ENCODE peak calls at places on chromosomes 16 and 17, in four cellular contexts. One of them, this sample, is unnamed.

GRCh38 chr17:53264730-53265129 is 558.0 kb upstream of the KIF2B start:
- DNase-seq in prostate gland: no peak
- DNase-seq in breast epithelium: no peak
- DNase-seq in stomach: no peak
- DNase-seq in this sample: no peak

GRCh38 chr16:53745126-53745525 is 41.2 kb downstream of the FTO start:
- DNase-seq in prostate gland: no peak
- DNase-seq in stomach: no peak
- DNase-seq in breast epithelium: no peak
- DNase-seq in this sample: no peak

GRCh38 chr16:48505705-48506104 is 104.3 kb downstream of the N4BP1 start:
- DNase-seq in stomach: no peak
- DNase-seq in prostate gland: no peak
- DNase-seq in breast epithelium: no peak
- DNase-seq in this sample: no peak

GRCh38 chr16:2897110-2897509 is 14.1 kb downstream of the FLYWCH2 start:
- DNase-seq in prostate gland: no peak
- DNase-seq in breast epithelium: no peak
- DNase-seq in stomach: no peak
- DNase-seq in this sample: no peak

GRCh38 chr17:78862073-78863023 is 21.7 kb upstream of the USP36 start:
- DNase-seq in stomach: peak
- DNase-seq in prostate gland: no peak
- DNase-seq in breast epithelium: no peak
- DNase-seq in this sample: no peak

GRCh38 chr16:89847930-89848297 is 19.6 kb downstream of the SPIRE2 start:
- DNase-seq in prostate gland: no peak
- DNase-seq in stomach: no peak
- DNase-seq in breast epithelium: no peak
- DNase-seq in this sample: no peak

GRCh38 chr17:30113213-30113612 is 3.4 kb upstream of the NSRP1 start:
- DNase-seq in prostate gland: peak
- DNase-seq in breast epithelium: no peak
- DNase-seq in stomach: peak
- DNase-seq in this sample: no peak

GRCh38 chr16:4415538-4416199 is 727 bp downstream of the CORO7 start:
- DNase-seq in stomach: peak
- DNase-seq in breast epithelium: no peak
- DNase-seq in prostate gland: peak
- DNase-seq in this sample: peak

GRCh38 chr17:50052241-50052788 is 3.6 kb upstream of the ITGA3 start:
- DNase-seq in stomach: peak
- DNase-seq in breast epithelium: no peak
- DNase-seq in prostate gland: peak
- DNase-seq in this sample: no peak

GRCh38 chr17:60455378-60455777 is 33.1 kb downstream of the CHCT1 start:
- DNase-seq in breast epithelium: no peak
- DNase-seq in prostate gland: no peak
- DNase-seq in stomach: no peak
- DNase-seq in this sample: no peak

GRCh38 chr17:50075446-50076032 is 19.6 kb upstream of the PDK2 start:
- DNase-seq in stomach: no peak
- DNase-seq in prostate gland: no peak
- DNase-seq in breast epithelium: no peak
- DNase-seq in this sample: no peak

GRCh38 chr16:3718019-3718391 is 681 bp upstream of the TRAP1 start:
- DNase-seq in prostate gland: no peak
- DNase-seq in breast epithelium: no peak
- DNase-seq in stomach: no peak
- DNase-seq in this sample: no peak

GRCh38 chr16:11183035-11183812 is 72.8 kb downstream of the SOCS1 start:
- DNase-seq in stomach: no peak
- DNase-seq in prostate gland: no peak
- DNase-seq in breast epithelium: no peak
- DNase-seq in this sample: no peak

GRCh38 chr17:41324180-41325075 is 8.9 kb upstream of the KRTAP17-1 start:
- DNase-seq in breast epithelium: no peak
- DNase-seq in stomach: no peak
- DNase-seq in prostate gland: peak
- DNase-seq in this sample: no peak

GRCh38 chr16:28477311-28477920 is 5.3 kb upstream of the NPIPB7 start:
- DNase-seq in prostate gland: no peak
- DNase-seq in stomach: no peak
- DNase-seq in breast epithelium: no peak
- DNase-seq in this sample: no peak

GRCh38 chr17:36869856-36870617 is 67.2 kb upstream of the LHX1 start:
- DNase-seq in stomach: no peak
- DNase-seq in breast epithelium: no peak
- DNase-seq in prostate gland: no peak
- DNase-seq in this sample: no peak

GRCh38 chr17:77125432-77125901 is 15.3 kb upstream of the SEC14L1 start:
- DNase-seq in prostate gland: no peak
- DNase-seq in breast epithelium: no peak
- DNase-seq in stomach: no peak
- DNase-seq in this sample: no peak

GRCh38 chr16:13070268-13070667 is 168.9 kb downstream of the SHISA9 start:
- DNase-seq in prostate gland: no peak
- DNase-seq in breast epithelium: no peak
- DNase-seq in stomach: no peak
- DNase-seq in this sample: no peak

GRCh38 chr17:16215002-16215272 is 397 bp downstream of the NCOR1 start:
- DNase-seq in breast epithelium: no peak
- DNase-seq in prostate gland: peak
- DNase-seq in stomach: peak
- DNase-seq in this sample: peak

GRCh38 chr17:77462553-77463497 is 322.1 kb downstream of the SEC14L1 start:
- DNase-seq in prostate gland: no peak
- DNase-seq in stomach: no peak
- DNase-seq in breast epithelium: no peak
- DNase-seq in this sample: no peak

GRCh38 chr16:81521141-81521626 is 76.6 kb downstream of the CMIP start:
- DNase-seq in stomach: peak
- DNase-seq in prostate gland: no peak
- DNase-seq in breast epithelium: no peak
- DNase-seq in this sample: peak

GRCh38 chr16:48942996-48943395 is 333.0 kb upstream of the N4BP1 start:
- DNase-seq in breast epithelium: no peak
- DNase-seq in prostate gland: no peak
- DNase-seq in stomach: no peak
- DNase-seq in this sample: no peak

GRCh38 chr17:76704799-76705198 is 6.0 kb downstream of the MXRA7 start:
- DNase-seq in stomach: no peak
- DNase-seq in prostate gland: no peak
- DNase-seq in breast epithelium: no peak
- DNase-seq in this sample: no peak

GRCh38 chr16:87143661-87144121 is 173.5 kb downstream of the C16orf95 start:
- DNase-seq in stomach: no peak
- DNase-seq in breast epithelium: no peak
- DNase-seq in prostate gland: no peak
- DNase-seq in this sample: no peak

GRCh38 chr16:58339452-58339938 is 44.7 kb upstream of the PRSS54 start:
- DNase-seq in breast epithelium: no peak
- DNase-seq in prostate gland: no peak
- DNase-seq in stomach: no peak
- DNase-seq in this sample: no peak

GRCh38 chr16:57600048-57600835 is 28.2 kb upstream of the ADGRG1 start:
- DNase-seq in stomach: peak
- DNase-seq in prostate gland: peak
- DNase-seq in breast epithelium: peak
- DNase-seq in this sample: no peak

GRCh38 chr16:1125471-1125870 is 27.4 kb upstream of the CACNA1H start:
- DNase-seq in prostate gland: no peak
- DNase-seq in breast epithelium: no peak
- DNase-seq in stomach: peak
- DNase-seq in this sample: no peak

GRCh38 chr16:83994087-83994486 is 26.0 kb downstream of the NECAB2 start:
- DNase-seq in stomach: no peak
- DNase-seq in breast epithelium: no peak
- DNase-seq in prostate gland: no peak
- DNase-seq in this sample: no peak

GRCh38 chr16:12268602-12269001 is 292.1 kb downstream of the SNX29 start:
- DNase-seq in stomach: no peak
- DNase-seq in breast epithelium: no peak
- DNase-seq in prostate gland: no peak
- DNase-seq in this sample: no peak

GRCh38 chr16:67207857-67208524 is 9.1 kb downstream of the ELMO3 start:
- DNase-seq in breast epithelium: no peak
- DNase-seq in prostate gland: no peak
- DNase-seq in stomach: no peak
- DNase-seq in this sample: no peak

GRCh38 chr17:78101112-78101511 is 27.4 kb downstream of the TMC6 start:
- DNase-seq in stomach: no peak
- DNase-seq in prostate gland: no peak
- DNase-seq in breast epithelium: no peak
- DNase-seq in this sample: no peak

GRCh38 chr16:58494981-58495860 is 4.7 kb upstream of the NDRG4 start:
- DNase-seq in breast epithelium: peak
- DNase-seq in stomach: peak
- DNase-seq in prostate gland: no peak
- DNase-seq in this sample: peak

GRCh38 chr17:39757931-39758873 is 20.5 kb downstream of the GRB7 start:
- DNase-seq in stomach: no peak
- DNase-seq in prostate gland: no peak
- DNase-seq in breast epithelium: no peak
- DNase-seq in this sample: no peak

GRCh38 chr16:85914423-85914794 is 15.4 kb downstream of the IRF8 start:
- DNase-seq in prostate gland: no peak
- DNase-seq in breast epithelium: no peak
- DNase-seq in stomach: no peak
- DNase-seq in this sample: no peak

GRCh38 chr16:85913688-85914422 is 14.9 kb downstream of the IRF8 start:
- DNase-seq in breast epithelium: no peak
- DNase-seq in stomach: no peak
- DNase-seq in prostate gland: no peak
- DNase-seq in this sample: no peak

GRCh38 chr16:85911531-85911930 is 12.6 kb downstream of the IRF8 start:
- DNase-seq in prostate gland: no peak
- DNase-seq in stomach: no peak
- DNase-seq in breast epithelium: no peak
- DNase-seq in this sample: no peak

GRCh38 chr16:85912271-85912974 is 13.5 kb downstream of the IRF8 start:
- DNase-seq in stomach: no peak
- DNase-seq in prostate gland: no peak
- DNase-seq in breast epithelium: no peak
- DNase-seq in this sample: no peak

GRCh38 chr16:85913141-85913601 is 14.2 kb downstream of the IRF8 start:
- DNase-seq in breast epithelium: no peak
- DNase-seq in stomach: no peak
- DNase-seq in prostate gland: no peak
- DNase-seq in this sample: no peak
- TF ChIP-seq POLR2AphosphoS5 in breast epithelium: no peak
- TF ChIP-seq POLR2AphosphoS5 in stomach: no peak
- TF ChIP-seq POLR2AphosphoS5 in prostate gland: no peak
- TF ChIP-seq POLR2AphosphoS5 in this sample: peak

GRCh38 chr16:25174285-25174684 is 42.5 kb upstream of the AQP8 start:
- DNase-seq in prostate gland: no peak
- DNase-seq in stomach: no peak
- DNase-seq in breast epithelium: no peak
- DNase-seq in this sample: no peak

GRCh38 chr16:25177512-25177830 is 39.3 kb upstream of the AQP8 start:
- DNase-seq in stomach: no peak
- DNase-seq in prostate gland: no peak
- DNase-seq in breast epithelium: no peak
- DNase-seq in this sample: no peak

GRCh38 chr16:25176136-25176535 is 40.6 kb upstream of the AQP8 start:
- DNase-seq in prostate gland: no peak
- DNase-seq in stomach: no peak
- DNase-seq in breast epithelium: no peak
- DNase-seq in this sample: no peak

GRCh38 chr16:25171390-25171789 is 45.4 kb upstream of the AQP8 start:
- DNase-seq in prostate gland: no peak
- DNase-seq in breast epithelium: no peak
- DNase-seq in stomach: no peak
- DNase-seq in this sample: no peak

DNA sequence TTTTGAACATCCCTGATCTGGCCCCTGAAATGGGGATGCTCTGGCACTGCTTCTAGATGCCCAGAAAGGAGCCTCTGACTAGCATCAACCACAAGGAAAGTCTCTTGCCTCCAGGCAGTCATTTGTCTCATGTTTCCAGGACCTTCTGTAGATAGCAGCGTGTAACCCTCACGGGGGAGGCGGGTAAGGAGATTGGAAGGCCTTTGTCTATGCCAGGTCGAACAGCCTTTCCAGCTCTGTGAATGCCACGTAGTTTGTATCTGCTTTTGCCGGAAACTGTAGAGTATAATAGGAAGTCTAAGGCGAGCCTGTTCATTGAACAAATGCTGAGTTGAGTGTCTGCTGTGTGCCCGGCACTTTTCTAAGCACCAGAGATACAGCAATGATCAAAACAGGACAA is 43.9 kb upstream of the AQP8 start:
- DNase-seq in stomach: no peak
- DNase-seq in prostate gland: no peak
- DNase-seq in breast epithelium: no peak
- DNase-seq in this sample: no peak
- TF ChIP-seq POLR2A in stomach: no peak
- TF ChIP-seq POLR2A in prostate gland: no peak
- TF ChIP-seq POLR2A in breast epithelium: no peak
- TF ChIP-seq POLR2A in this sample: no peak

DNA sequence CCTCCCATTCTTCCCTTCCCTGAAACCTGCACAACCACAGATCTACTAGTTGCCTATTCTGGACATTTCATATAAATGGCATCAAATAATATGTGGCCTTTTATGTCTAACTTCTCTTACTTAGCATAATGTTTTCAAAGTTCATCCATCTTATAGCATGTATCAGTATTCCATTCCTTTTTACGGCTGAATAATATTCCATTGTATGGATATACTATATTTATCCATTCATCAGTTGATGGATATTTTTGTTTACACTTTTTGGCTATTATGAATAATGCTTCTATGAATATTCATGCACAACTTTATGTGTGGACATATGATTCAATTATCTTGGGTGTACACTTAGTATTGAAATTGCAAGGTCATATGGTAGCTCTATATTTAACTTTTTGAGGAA is 12.8 kb upstream of the CHD3 start:
- DNase-seq in stomach: no peak
- DNase-seq in prostate gland: no peak
- DNase-seq in breast epithelium: no peak
- DNase-seq in this sample: no peak
- TF ChIP-seq POLR2AphosphoS5 in stomach: no peak
- TF ChIP-seq POLR2AphosphoS5 in prostate gland: no peak
- TF ChIP-seq POLR2AphosphoS5 in breast epithelium: no peak
- TF ChIP-seq POLR2AphosphoS5 in this sample: no peak

GRCh38 chr16:68737730-68738590 is 868 bp downstream of the CDH1 start:
- DNase-seq in breast epithelium: peak
- DNase-seq in prostate gland: peak
- DNase-seq in stomach: peak
- DNase-seq in this sample: no peak

GRCh38 chr16:68736561-68736960 is 531 bp upstream of the CDH1 start:
- DNase-seq in stomach: no peak
- DNase-seq in prostate gland: no peak
- DNase-seq in breast epithelium: no peak
- DNase-seq in this sample: no peak

GRCh38 chr16:68734782-68735181 is 2.3 kb upstream of the CDH1 start:
- DNase-seq in prostate gland: no peak
- DNase-seq in breast epithelium: no peak
- DNase-seq in stomach: no peak
- DNase-seq in this sample: no peak

GRCh38 chr16:68739964-68740627 is 3.0 kb downstream of the CDH1 start:
- DNase-seq in prostate gland: no peak
- DNase-seq in stomach: no peak
- DNase-seq in breast epithelium: no peak
- DNase-seq in this sample: no peak

GRCh38 chr16:68737046-68737729 is at the start of gene CDH1:
- DNase-seq in prostate gland: peak
- DNase-seq in breast epithelium: peak
- DNase-seq in stomach: peak
- DNase-seq in this sample: no peak
- TF ChIP-seq POLR2A in prostate gland: peak
- TF ChIP-seq POLR2A in breast epithelium: peak
- TF ChIP-seq POLR2A in stomach: no peak
- TF ChIP-seq POLR2A in this sample: no peak

This sample was measured in GM12892.